ENCODE peak calls at places on chromosomes 6 and 20, in five cellular contexts. P is heart left ventricle, G is breast epithelium, Z is right lobe of liver, A is stomach. N is an unnamed sample.
A peak's percentile ranks its signal among the peaks of the same experiment; 100 is the strongest.

GRCh38 chr20:33322456-33322855 is 39.4 kb downstream of the BPIFB1 start:
- DNase-seq in G (no peak), P (no peak), A (no peak), Z (no peak), N (no peak)

GRCh38 chr6:79665725-79666551 is 34.8 kb downstream of the SH3BGRL2 start:
- DNase-seq in Z (no peak), G (no peak), A (no peak), P (no peak), N (no peak)

GRCh38 chr6:11222385-11223277 is 9.8 kb downstream of the NEDD9 start:
- DNase-seq in A (no peak), P (no peak), Z (no peak), G (no peak), N (no peak)

GRCh38 chr6:170134077-170135040 is 156.5 kb downstream of the DLL1 start:
- DNase-seq in P (peak; percentile 38), A (peak; percentile 70), Z (no peak), G (peak; percentile 43), N (no peak)

GRCh38 chr6:151002562-151002961 is 137.1 kb downstream of the MTHFD1L start:
- DNase-seq in P (no peak), Z (no peak), A (no peak), G (no peak), N (no peak)

GRCh38 chr6:15504581-15505350 is 158.1 kb downstream of the DTNBP1 start:
- DNase-seq in Z (peak; percentile 67), P (peak; percentile 79), G (peak; percentile 68), A (peak; percentile 39), N (peak; percentile 76)

GRCh38 chr20:35772563-35773058 is 796 bp downstream of the PHF20 start:
- DNase-seq in Z (no peak), A (no peak), P (no peak), G (no peak), N (no peak)

GRCh38 chr6:161446296-161446925 is 172.6 kb upstream of the AGPAT4 start:
- DNase-seq in A (no peak), G (no peak), P (no peak), Z (no peak), N (no peak)

GRCh38 chr6:41502607-41503434 is 43.4 kb upstream of the FOXP4 start:
- DNase-seq in G (no peak), A (peak; percentile 40), Z (no peak), P (no peak), N (no peak)

GRCh38 chr6:156870926-156871539 is 93.9 kb downstream of the ARID1B start:
- DNase-seq in Z (no peak), A (no peak), G (no peak), P (no peak), N (no peak)

GRCh38 chr6:158758941-158759479 is 60.2 kb downstream of the EZR start:
- DNase-seq in A (no peak), P (peak; percentile 53), Z (no peak), G (no peak), N (no peak)

GRCh38 chr20:13930246-13930645 is 60.2 kb downstream of the SEL1L2 start:
- DNase-seq in Z (no peak), G (no peak), A (no peak), P (no peak), N (peak; percentile 3)

GRCh38 chr6:121756643-121757042 is 321.2 kb downstream of the GJA1 start:
- DNase-seq in P (no peak), Z (no peak), A (no peak), G (no peak), N (no peak)

GRCh38 chr20:2840967-2841531 is 504 bp downstream of the VPS16 start:
- DNase-seq in G (no peak), Z (peak; percentile 74), P (peak; percentile 82), A (peak; percentile 35), N (peak; percentile 89)

GRCh38 chr20:2838847-2839671 is 1.4 kb downstream of the PCED1A start:
- DNase-seq in G (no peak), Z (no peak), P (no peak), A (no peak), N (no peak)

GRCh38 chr20:2838170-2838797 is 2.2 kb downstream of the PCED1A start:
- DNase-seq in A (no peak), Z (no peak), G (no peak), P (no peak), N (no peak)

GRCh38 chr20:2839732-2840137 is 720 bp downstream of the PCED1A start:
- DNase-seq in A (no peak), Z (no peak), P (no peak), G (no peak), N (no peak)

GRCh38 chr20:2840138-2840966 is at the start of the genes PCED1A and VPS16:
- DNase-seq in Z (peak; percentile 90), G (peak; percentile 81), A (peak; percentile 89), P (peak; percentile 95), N (peak; percentile 99)
- TF ChIP-seq POLR2A in Z (peak; percentile 64), G (no peak), A (no peak), P (no peak), N (peak; percentile 85)

DNA sequence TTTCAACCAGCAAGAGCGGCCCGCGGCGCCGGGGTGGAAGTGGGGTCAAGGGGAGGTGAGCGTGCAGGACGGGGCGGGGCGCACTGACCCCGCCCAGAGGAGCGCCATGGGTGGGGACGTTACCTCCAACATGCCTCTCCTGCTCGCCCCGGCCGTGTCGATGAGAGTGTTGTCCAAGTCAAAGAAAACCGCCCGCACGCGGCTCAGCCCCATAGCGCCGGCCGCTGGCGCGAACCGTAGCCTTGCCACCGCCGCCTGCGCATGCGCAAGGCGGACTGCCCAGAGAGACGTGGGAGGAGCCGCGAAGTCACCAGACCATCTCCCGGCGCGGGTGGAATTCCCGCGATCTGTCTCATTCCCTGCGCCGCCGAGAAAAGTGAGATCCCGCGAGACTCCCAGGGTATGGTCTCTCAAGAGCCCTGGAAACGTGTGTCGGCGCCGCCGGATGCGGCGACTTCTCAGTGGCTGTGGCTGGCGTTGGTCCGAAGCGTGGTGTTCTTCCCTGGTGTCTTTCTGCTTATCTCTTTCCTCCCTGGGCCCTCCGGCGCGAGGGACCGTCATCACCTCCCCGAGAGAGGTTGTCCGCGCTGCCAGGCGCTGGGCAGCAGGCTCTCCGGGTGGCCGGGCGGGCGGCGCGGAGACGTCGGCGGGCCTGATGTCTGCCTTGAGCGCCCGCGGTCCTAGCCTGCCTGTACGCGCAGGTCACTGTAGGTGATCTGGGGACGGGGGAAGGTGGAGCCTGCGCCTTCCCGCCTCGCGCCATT is at the start of gene NANP:
- DNase-seq in A (peak; percentile 94), Z (peak; percentile 96), P (peak; percentile 97), G (peak; percentile 95), N (peak; percentile 95)
- TF ChIP-seq POLR2A in A (no peak), Z (peak; percentile 80), P (no peak), G (peak; percentile 48), N (peak; percentile 91)

GRCh38 chr20:4813076-4813838 is 91.5 kb downstream of the PRND start:
- DNase-seq in P (no peak), Z (peak; percentile 57), A (no peak), G (no peak), N (no peak)
- TF ChIP-seq POLR2A in P (no peak), Z (no peak), A (no peak), G (no peak), N (no peak)

GRCh38 chr6:83221886-83222479 is 28.8 kb downstream of the RWDD2A start:
- DNase-seq in P (no peak), G (no peak), Z (no peak), A (no peak), N (no peak)
- TF ChIP-seq POLR2A in P (no peak), G (no peak), Z (no peak), A (no peak), N (no peak)

GRCh38 chr6:44010411-44011349 is 116.6 kb downstream of the MRPL14 start:
- DNase-seq in G (no peak), A (no peak), P (peak; percentile 79), Z (no peak), N (peak; percentile 98)
- TF ChIP-seq POLR2A in G (no peak), A (no peak), P (no peak), Z (no peak), N (peak; percentile 13)

DNA sequence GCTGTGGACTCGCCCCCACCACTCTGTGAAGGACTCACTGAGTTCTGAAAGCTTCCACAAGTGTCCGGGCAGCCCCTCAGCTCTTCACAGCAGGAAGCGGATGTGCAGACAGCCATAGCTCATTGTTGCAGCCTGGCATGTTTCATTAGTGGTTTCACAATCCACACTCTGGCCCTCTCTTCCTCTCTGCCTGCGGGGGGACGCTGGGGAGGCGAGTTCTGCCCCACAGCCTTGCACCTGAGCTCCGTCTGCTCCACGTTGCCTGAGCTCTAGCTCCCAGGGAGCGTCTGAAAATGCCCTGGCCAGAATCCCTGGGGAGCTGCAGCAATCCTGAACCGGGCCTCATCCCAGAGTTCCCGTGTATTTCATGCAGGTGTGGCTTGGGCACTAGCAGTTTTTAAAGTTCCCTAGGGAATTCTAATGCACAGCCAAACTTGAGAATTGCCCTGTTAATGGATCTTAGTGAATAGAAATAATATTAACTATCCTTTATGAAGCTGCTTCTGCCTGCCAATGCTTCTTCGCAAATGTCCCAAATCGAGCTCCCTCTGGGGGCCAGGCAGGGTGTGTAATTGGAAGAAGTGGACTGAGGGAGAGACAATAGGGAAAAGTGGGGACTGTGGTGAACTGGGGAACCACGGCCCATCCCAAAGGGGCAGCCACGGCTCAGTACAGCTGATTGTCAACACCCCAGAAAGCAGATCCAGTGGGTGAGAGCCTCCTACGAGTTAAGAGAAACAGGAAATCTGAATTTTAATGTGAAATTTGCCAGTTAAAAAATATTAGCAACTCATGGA is 51.5 kb downstream of the CTCFL start:
- DNase-seq in P (peak; percentile 65), Z (peak; percentile 52), A (no peak), G (peak; percentile 40), N (no peak)
- TF ChIP-seq POLR2A in P (no peak), Z (no peak), A (no peak), G (no peak), N (no peak)

GRCh38 chr6:36683656-36684446 is 5.3 kb downstream of the CDKN1A start:
- DNase-seq in A (no peak), Z (peak; percentile 47), G (no peak), P (no peak), N (no peak)
- TF ChIP-seq POLR2A in A (no peak), Z (no peak), G (no peak), P (no peak), N (no peak)

GRCh38 chr6:32952817-32953739 is at the start of gene HLA-DMA:
- DNase-seq in P (peak; percentile 82), Z (peak; percentile 80), A (peak; percentile 93), G (peak; percentile 86), N (peak; percentile 71)
- TF ChIP-seq POLR2A in P (no peak), Z (peak; percentile 80), A (no peak), G (no peak), N (no peak)

N was measured in H54.